ENCODE peak calls at places on chromosomes 1 and 21, in four cellular contexts. One of them, this sample, is unnamed.

GRCh38 chr1:93775224-93775623 is 93.6 kb upstream of the BCAR3 start:
- DNase-seq in esophagus muscularis mucosa: no peak
- DNase-seq in tibial nerve: no peak
- DNase-seq in stomach: no peak
- DNase-seq in this sample: no peak

GRCh38 chr1:162732566-162733335 is 57.8 kb upstream of the HSD17B7 start:
- DNase-seq in esophagus muscularis mucosa: no peak
- DNase-seq in tibial nerve: no peak
- DNase-seq in stomach: no peak
- DNase-seq in this sample: peak; percentile 86

GRCh38 chr21:17238468-17238867 is 274.4 kb upstream of the CXADR start:
- DNase-seq in esophagus muscularis mucosa: no peak
- DNase-seq in tibial nerve: no peak
- DNase-seq in stomach: no peak
- DNase-seq in this sample: no peak

GRCh38 chr1:205537386-205538018 is 33.0 kb downstream of the CDK18 start:
- DNase-seq in esophagus muscularis mucosa: no peak
- DNase-seq in tibial nerve: no peak
- DNase-seq in stomach: no peak
- DNase-seq in this sample: peak; percentile 27

GRCh38 chr1:185843971-185844370 is 109.8 kb downstream of the HMCN1 start:
- DNase-seq in esophagus muscularis mucosa: no peak
- DNase-seq in tibial nerve: no peak
- DNase-seq in stomach: no peak
- DNase-seq in this sample: no peak

GRCh38 chr1:170503691-170504090 is 28.3 kb upstream of the GORAB start:
- DNase-seq in esophagus muscularis mucosa: no peak
- DNase-seq in tibial nerve: no peak
- DNase-seq in stomach: no peak
- DNase-seq in this sample: no peak

GRCh38 chr1:2148691-2149090 is 45.9 kb downstream of the FAAP20 start:
- DNase-seq in esophagus muscularis mucosa: no peak
- DNase-seq in tibial nerve: no peak
- DNase-seq in stomach: peak; percentile 38
- DNase-seq in this sample: no peak

GRCh38 chr1:89589515-89589914 is 43.4 kb upstream of the LRRC8C start:
- DNase-seq in esophagus muscularis mucosa: no peak
- DNase-seq in tibial nerve: no peak
- DNase-seq in stomach: no peak
- DNase-seq in this sample: no peak

GRCh38 chr1:5906966-5907365 is 85.3 kb downstream of the NPHP4 start:
- DNase-seq in esophagus muscularis mucosa: no peak
- DNase-seq in tibial nerve: no peak
- DNase-seq in stomach: no peak
- DNase-seq in this sample: no peak

GRCh38 chr1:6347641-6348487 is 45.7 kb downstream of the ACOT7 start:
- DNase-seq in esophagus muscularis mucosa: no peak
- DNase-seq in tibial nerve: no peak
- DNase-seq in stomach: peak; percentile 61
- DNase-seq in this sample: no peak

GRCh38 chr1:25694591-25695007 is 78.0 kb downstream of the MAN1C1 start:
- DNase-seq in esophagus muscularis mucosa: no peak
- DNase-seq in tibial nerve: no peak
- DNase-seq in stomach: no peak
- DNase-seq in this sample: peak; percentile 82

GRCh38 chr1:201095581-201096531 is 16.4 kb downstream of the CACNA1S start:
- DNase-seq in esophagus muscularis mucosa: no peak
- DNase-seq in tibial nerve: no peak
- DNase-seq in stomach: no peak
- DNase-seq in this sample: no peak

GRCh38 chr1:170010443-170010842 is 64.1 kb downstream of the KIFAP3 start:
- DNase-seq in esophagus muscularis mucosa: no peak
- DNase-seq in tibial nerve: no peak
- DNase-seq in stomach: no peak
- DNase-seq in this sample: no peak

GRCh38 chr21:45382698-45383000 is 22.3 kb upstream of the COL18A1 start:
- DNase-seq in esophagus muscularis mucosa: no peak
- DNase-seq in tibial nerve: no peak
- DNase-seq in stomach: no peak
- DNase-seq in this sample: no peak

GRCh38 chr1:41492341-41492848 is 7.9 kb upstream of the EDN2 start:
- DNase-seq in esophagus muscularis mucosa: no peak
- DNase-seq in tibial nerve: no peak
- DNase-seq in stomach: no peak
- DNase-seq in this sample: no peak

GRCh38 chr1:211468595-211468994 is 23.4 kb downstream of the RD3 start:
- DNase-seq in esophagus muscularis mucosa: no peak
- DNase-seq in tibial nerve: no peak
- DNase-seq in stomach: no peak
- DNase-seq in this sample: peak; percentile 77

GRCh38 chr1:234612352-234613127 is 2.6 kb upstream of the IRF2BP2 start:
- DNase-seq in esophagus muscularis mucosa: peak; percentile 98
- DNase-seq in tibial nerve: peak; percentile 82
- DNase-seq in stomach: peak; percentile 95
- DNase-seq in this sample: peak; percentile 98

GRCh38 chr1:221437924-221438323 is 304.0 kb downstream of the DUSP10 start:
- DNase-seq in esophagus muscularis mucosa: no peak
- DNase-seq in tibial nerve: no peak
- DNase-seq in stomach: no peak
- DNase-seq in this sample: no peak

GRCh38 chr1:161473363-161473762 is 31.9 kb upstream of the FCGR2A start:
- DNase-seq in esophagus muscularis mucosa: no peak
- DNase-seq in tibial nerve: no peak
- DNase-seq in stomach: no peak
- DNase-seq in this sample: no peak

GRCh38 chr1:248670003-248670402 is 14.7 kb upstream of the OR2T27 start:
- DNase-seq in esophagus muscularis mucosa: no peak
- DNase-seq in tibial nerve: no peak
- DNase-seq in stomach: no peak
- DNase-seq in this sample: no peak

GRCh38 chr1:167121375-167122120 is 27.7 kb downstream of the STYXL2 start:
- DNase-seq in esophagus muscularis mucosa: peak; percentile 84
- DNase-seq in tibial nerve: no peak
- DNase-seq in stomach: peak; percentile 83
- DNase-seq in this sample: no peak

GRCh38 chr1:228978486-228979324 is 243.4 kb downstream of the RHOU start:
- DNase-seq in esophagus muscularis mucosa: no peak
- DNase-seq in tibial nerve: no peak
- DNase-seq in stomach: peak; percentile 63
- DNase-seq in this sample: peak; percentile 91

GRCh38 chr1:46084553-46085448 is 47.6 kb downstream of the PIK3R3 start:
- DNase-seq in esophagus muscularis mucosa: no peak
- DNase-seq in tibial nerve: no peak
- DNase-seq in stomach: no peak
- DNase-seq in this sample: no peak

GRCh38 chr1:97826820-97827219 is 94.0 kb downstream of the DPYD start:
- DNase-seq in esophagus muscularis mucosa: no peak
- DNase-seq in tibial nerve: no peak
- DNase-seq in stomach: no peak
- DNase-seq in this sample: no peak

GRCh38 chr1:23362218-23362713 is 7.4 kb downstream of the ZNF436 start:
- DNase-seq in esophagus muscularis mucosa: no peak
- DNase-seq in tibial nerve: no peak
- DNase-seq in stomach: no peak
- DNase-seq in this sample: no peak

GRCh38 chr21:42509239-42509638 is 4.4 kb upstream of the SLC37A1 start:
- DNase-seq in esophagus muscularis mucosa: no peak
- DNase-seq in tibial nerve: no peak
- DNase-seq in stomach: no peak
- DNase-seq in this sample: peak; percentile 13

GRCh38 chr1:89739013-89739843 is 81.6 kb upstream of the LRRC8D start:
- DNase-seq in esophagus muscularis mucosa: no peak
- DNase-seq in tibial nerve: no peak
- DNase-seq in stomach: no peak
- DNase-seq in this sample: no peak

GRCh38 chr1:56491441-56491840 is 87.9 kb downstream of the PLPP3 start:
- DNase-seq in esophagus muscularis mucosa: no peak
- DNase-seq in tibial nerve: no peak
- DNase-seq in stomach: no peak
- DNase-seq in this sample: no peak

GRCh38 chr21:17610862-17611261 is 1.8 kb downstream of the BTG3 start:
- DNase-seq in esophagus muscularis mucosa: no peak
- DNase-seq in tibial nerve: no peak
- DNase-seq in stomach: peak; percentile 27
- DNase-seq in this sample: peak; percentile 65

GRCh38 chr1:226082959-226083302 is 20.4 kb downstream of the H3-3A start:
- DNase-seq in esophagus muscularis mucosa: no peak
- DNase-seq in tibial nerve: peak; percentile 35
- DNase-seq in stomach: peak; percentile 64
- DNase-seq in this sample: peak; percentile 84

GRCh38 chr1:154463512-154463990 is 38.5 kb upstream of the TDRD10 start:
- DNase-seq in esophagus muscularis mucosa: no peak
- DNase-seq in tibial nerve: no peak
- DNase-seq in stomach: no peak
- DNase-seq in this sample: peak; percentile 60

DNA sequence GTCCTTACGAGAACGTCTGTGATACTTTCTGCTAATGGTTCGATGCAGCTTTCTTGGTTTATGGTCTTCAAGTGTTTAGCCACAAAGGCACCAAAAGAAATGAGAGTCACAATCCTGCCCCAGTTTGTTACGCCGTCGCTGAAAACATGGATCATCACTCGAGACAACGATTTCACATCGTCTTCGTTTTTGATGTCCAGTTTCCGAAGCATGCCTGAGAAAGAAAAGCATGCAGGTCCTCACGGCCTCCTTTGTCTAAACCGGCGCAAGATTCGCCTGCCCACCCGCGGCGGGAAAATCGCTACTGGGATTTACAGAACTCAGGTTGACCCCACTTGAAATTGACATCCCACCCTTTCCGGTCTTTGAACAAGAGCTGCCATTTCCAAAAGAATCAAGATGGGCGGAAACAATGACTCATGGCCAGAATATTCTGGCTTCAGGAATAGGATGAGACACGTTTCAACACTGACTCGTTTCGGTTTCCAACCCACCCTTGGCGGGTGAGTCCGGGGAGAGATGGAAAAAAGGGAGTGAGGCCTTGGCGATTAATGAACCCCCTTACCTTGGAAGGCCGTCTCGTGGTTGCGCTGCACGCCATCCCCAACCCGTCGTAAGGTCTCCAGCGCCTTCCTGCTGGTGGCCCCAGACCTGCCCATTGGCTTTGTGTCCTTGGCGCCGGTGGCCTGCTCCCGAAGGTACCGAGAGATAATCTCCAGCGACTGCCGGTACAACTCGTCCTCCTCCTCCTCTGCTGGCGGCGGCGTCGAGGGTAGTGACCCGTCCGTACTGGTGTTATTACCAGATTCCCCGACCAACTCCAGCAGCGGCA is 916 bp downstream of the MCL1 start:
- DNase-seq in esophagus muscularis mucosa: no peak
- DNase-seq in tibial nerve: no peak
- DNase-seq in stomach: no peak
- DNase-seq in this sample: peak; percentile 87
- TF ChIP-seq EP300 in esophagus muscularis mucosa: no peak
- TF ChIP-seq EP300 in tibial nerve: peak; percentile 93
- TF ChIP-seq EP300 in stomach: no peak
- TF ChIP-seq EP300 in this sample: no peak

DNA sequence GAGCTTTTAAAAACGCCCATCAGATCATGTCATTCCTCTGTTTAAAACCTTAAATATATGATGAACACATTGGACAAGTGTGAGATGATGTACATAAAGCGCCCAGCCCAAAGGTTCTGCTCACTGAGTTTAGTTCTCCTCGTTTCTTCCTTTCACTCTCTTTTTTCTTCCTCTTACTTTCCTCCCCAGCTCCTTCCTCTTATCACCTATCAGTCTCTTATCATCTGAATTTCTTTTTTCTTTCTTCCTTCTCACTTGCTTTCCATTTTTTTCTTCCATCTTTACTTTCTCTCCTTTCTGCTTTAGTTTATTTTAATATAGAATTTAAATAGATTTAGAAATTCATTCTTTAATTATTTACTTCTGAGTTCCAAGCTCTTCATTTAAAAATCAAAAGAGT is 17.8 kb upstream of the POGZ start:
- DNase-seq in esophagus muscularis mucosa: no peak
- DNase-seq in tibial nerve: no peak
- DNase-seq in stomach: no peak
- DNase-seq in this sample: no peak
- H3K36me3 ChIP-seq in esophagus muscularis mucosa: no peaks in the 10 kb centered on the region
- H3K36me3 ChIP-seq in tibial nerve: no peaks in the 10 kb centered on the region
- H3K36me3 ChIP-seq in stomach: no peaks in the 10 kb centered on the region
- H3K36me3 ChIP-seq in this sample: no peaks in the 10 kb centered on the region

GRCh38 chr1:231919900-231920299 is 293.3 kb downstream of the DISC1 start:
- DNase-seq in esophagus muscularis mucosa: no peak
- DNase-seq in tibial nerve: no peak
- DNase-seq in stomach: no peak
- DNase-seq in this sample: no peak
- H3K4me3 ChIP-seq in esophagus muscularis mucosa: no peak overlapping the region
- H3K4me3 ChIP-seq in tibial nerve: no peak overlapping the region
- H3K4me3 ChIP-seq in stomach: no peak overlapping the region
- H3K4me3 ChIP-seq in this sample: no peak overlapping the region

GRCh38 chr1:76138217-76138616 is 63.7 kb downstream of the ST6GALNAC3 start:
- DNase-seq in esophagus muscularis mucosa: no peak
- DNase-seq in tibial nerve: no peak
- DNase-seq in stomach: no peak
- DNase-seq in this sample: no peak
- TF ChIP-seq EP300 in esophagus muscularis mucosa: peak; percentile 38
- TF ChIP-seq EP300 in tibial nerve: peak; percentile 63
- TF ChIP-seq EP300 in stomach: peak; percentile 16
- TF ChIP-seq EP300 in this sample: no peak